ENCODE peak calls at places on chromosomes 5 and 9, in ten cellular contexts. Z is naive thymus-derived CD4-positive, alpha-beta T cell; E is heart left ventricle; K is upper lobe of left lung; M is HepG2; J is foreskin keratinocyte; W is lower lobe of right lung; Q is pancreas; Y is IMR-90; R is right cardiac atrium. H is an unnamed sample.

GRCh38 chr5:32163785-32164184 is 10.3 kb downstream of the GOLPH3 start:
- ATAC-seq in Z (no peak), E (no peak), K (no peak), M (no peak), J (no peak), W (no peak), Q (no peak), Y (no peak), R (no peak), H (no peak)

GRCh38 chr5:39024005-39024404 is 50.2 kb downstream of the RICTOR start:
- ATAC-seq in Z (peak; percentile 53), E (peak; percentile 81), K (no peak), M (no peak), J (no peak), W (no peak), Q (no peak), Y (no peak), R (peak; percentile 58), H (no peak)

GRCh38 chr9:19976226-19976625 is 187.4 kb upstream of the SLC24A2 start:
- ATAC-seq in Z (peak; percentile 63), E (no peak), K (no peak), M (no peak), J (peak; percentile 93), W (no peak), Q (no peak), Y (no peak), R (no peak), H (no peak)

GRCh38 chr5:3780907-3781306 is 185.3 kb downstream of the IRX1 start:
- ATAC-seq in Z (no peak), E (no peak), K (no peak), M (no peak), J (no peak), W (no peak), Q (no peak), Y (no peak), R (peak; percentile 35), H (no peak)

GRCh38 chr5:153496835-153497234 is 6.4 kb downstream of the GRIA1 start:
- ATAC-seq in Z (no peak), E (no peak), K (peak; percentile 60), M (peak; percentile 56), J (peak; percentile 61), W (peak; percentile 46), Q (no peak), Y (peak; percentile 86), R (no peak), H (no peak)

GRCh38 chr5:160802567-160802966 is 49.4 kb downstream of the ATP10B start:
- ATAC-seq in Z (no peak), E (no peak), K (no peak), M (peak; percentile 71), J (no peak), W (no peak), Q (peak; percentile 62), Y (no peak), R (no peak), H (no peak)

GRCh38 chr5:118561235-118561634 is 427.1 kb downstream of the DTWD2 start:
- ATAC-seq in Z (no peak), E (no peak), K (no peak), M (no peak), J (no peak), W (no peak), Q (no peak), Y (no peak), R (no peak), H (no peak)

GRCh38 chr5:112634796-112635195 is 102.9 kb upstream of the APC start:
- ATAC-seq in Z (no peak), E (no peak), K (no peak), M (no peak), J (no peak), W (no peak), Q (no peak), Y (no peak), R (peak; percentile 33), H (no peak)

GRCh38 chr5:107513337-107514125 is 157.2 kb downstream of the EFNA5 start:
- ATAC-seq in Z (no peak), E (no peak), K (no peak), M (no peak), J (peak; percentile 42), W (no peak), Q (peak; percentile 25), Y (no peak), R (no peak), H (no peak)

GRCh38 chr5:131756942-131757341 is 39.9 kb downstream of the FNIP1 start:
- ATAC-seq in Z (peak; percentile 27), E (no peak), K (no peak), M (no peak), J (no peak), W (no peak), Q (no peak), Y (no peak), R (no peak), H (no peak)

GRCh38 chr5:140142802-140143201 is 17.1 kb downstream of the IGIP start:
- ATAC-seq in Z (no peak), E (no peak), K (no peak), M (no peak), J (no peak), W (no peak), Q (no peak), Y (no peak), R (no peak), H (no peak)

GRCh38 chr5:139667001-139667729 is 19.0 kb downstream of the CXXC5 start:
- ATAC-seq in Z (no peak), E (no peak), K (no peak), M (no peak), J (no peak), W (no peak), Q (no peak), Y (peak; percentile 4), R (no peak), H (no peak)

GRCh38 chr5:172598251-172599203 is 42.5 kb upstream of the NEURL1B start:
- ATAC-seq in Z (no peak), E (no peak), K (no peak), M (no peak), J (no peak), W (no peak), Q (no peak), Y (no peak), R (no peak), H (no peak)
- H3K27ac ChIP-seq in Z (no peak overlapping the region), E (peak overlapping the region; percentile 84), K (no peak overlapping the region), M (no peak overlapping the region), J (no peak overlapping the region), W (no peak overlapping the region), Q (no peak overlapping the region), Y (no peak overlapping the region), R (peak overlapping the region; percentile 22), H (peak overlapping the region; percentile 51)

GRCh38 chr9:124077915-124078572 is 66.5 kb downstream of the LHX2 start:
- ATAC-seq in Z (no peak), E (no peak), K (no peak), M (peak; percentile 73), J (peak; percentile 62), W (no peak), Q (peak; percentile 54), Y (no peak), R (no peak), H (no peak)
- H3K27ac ChIP-seq in Z (no peak overlapping the region), E (no peak overlapping the region), K (no peak overlapping the region), M (no peak overlapping the region), J (no peak overlapping the region), W (no peak overlapping the region), Q (no peak overlapping the region), Y (no peak overlapping the region), R (peak overlapping the region; percentile 25), H (no peak overlapping the region)

DNA sequence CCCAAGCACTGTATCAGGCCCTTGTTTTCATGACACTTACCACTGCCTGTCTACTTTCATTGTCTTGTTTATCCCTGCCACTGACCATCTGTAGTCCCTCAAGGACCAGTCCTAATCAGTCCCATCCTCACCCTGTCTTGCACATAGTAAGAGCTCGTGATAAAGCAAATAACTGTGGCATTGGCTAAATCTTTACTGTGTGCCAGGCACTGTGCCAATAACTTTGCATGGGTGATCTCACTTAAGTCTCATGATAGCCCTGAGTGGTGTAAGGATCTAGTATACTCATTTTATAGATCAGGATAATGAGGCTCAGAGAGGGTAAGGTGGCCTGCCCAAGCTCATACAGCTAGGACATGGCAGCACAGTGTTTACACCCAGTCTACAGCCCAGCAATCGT is 5.6 kb downstream of the CDX1 start:
- ATAC-seq in Z (no peak), E (no peak), K (no peak), M (no peak), J (no peak), W (no peak), Q (no peak), Y (peak; percentile 6), R (no peak), H (no peak)
- H3K27ac ChIP-seq in Z (no peak overlapping the region), E (no peak overlapping the region), K (no peak overlapping the region), M (no peak overlapping the region), J (no peak overlapping the region), W (no peak overlapping the region), Q (no peak overlapping the region), Y (no peak overlapping the region), R (no peak overlapping the region), H (no peak overlapping the region)

GRCh38 chr5:16864566-16864965 is 71.5 kb downstream of the MYO10 start:
- ATAC-seq in Z (no peak), E (no peak), K (no peak), M (no peak), J (no peak), W (no peak), Q (no peak), Y (no peak), R (no peak), H (no peak)

GRCh38 chr5:16867585-16867953 is 68.5 kb downstream of the MYO10 start:
- ATAC-seq in Z (no peak), E (no peak), K (no peak), M (no peak), J (no peak), W (no peak), Q (no peak), Y (no peak), R (no peak), H (no peak)

GRCh38 chr5:16866220-16866619 is 69.9 kb downstream of the MYO10 start:
- ATAC-seq in Z (no peak), E (no peak), K (no peak), M (no peak), J (no peak), W (no peak), Q (no peak), Y (no peak), R (no peak), H (no peak)

GRCh38 chr5:16869821-16870796 is 66.0 kb downstream of the MYO10 start:
- ATAC-seq in Z (no peak), E (no peak), K (no peak), M (no peak), J (peak; percentile 84), W (no peak), Q (no peak), Y (no peak), R (no peak), H (no peak)

DNA sequence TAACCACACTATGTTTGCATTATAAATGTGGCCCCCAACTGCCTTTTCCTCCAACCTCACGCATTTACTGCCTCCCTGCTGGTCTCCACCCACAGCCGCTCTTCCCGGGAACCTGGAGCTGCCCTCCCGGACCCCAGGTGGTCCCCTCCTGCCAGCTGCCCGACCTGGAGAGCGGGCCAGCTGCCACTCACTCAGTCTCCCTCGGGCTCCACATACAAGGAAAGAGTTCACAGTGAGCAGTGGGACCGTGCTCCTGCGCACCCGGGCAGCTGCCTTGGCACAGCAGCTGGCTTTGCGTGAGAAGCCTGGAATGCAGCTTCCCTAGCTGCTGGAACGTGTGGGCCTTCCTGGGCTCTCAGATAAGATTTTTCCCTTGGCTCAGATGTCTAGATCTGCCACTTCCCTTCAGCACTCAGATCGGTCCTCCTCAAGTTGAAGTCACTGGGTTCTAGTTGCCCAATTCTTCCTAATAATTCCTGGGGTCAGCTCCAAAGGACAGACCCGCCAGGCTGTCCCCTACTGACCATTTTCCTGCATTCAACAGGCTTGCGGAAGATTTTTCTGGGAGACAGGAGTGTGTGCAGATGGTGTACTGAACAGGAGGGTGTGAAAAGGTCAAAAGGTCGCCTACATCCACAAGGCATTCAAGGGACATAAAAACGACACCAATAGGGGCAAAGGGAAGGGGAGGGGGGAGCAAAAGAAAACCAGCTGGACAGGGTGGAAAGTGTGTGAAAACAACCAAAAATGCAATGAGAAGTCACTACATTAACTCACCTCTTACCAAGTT is 69.1 kb downstream of the MYO10 start:
- ATAC-seq in Z (no peak), E (no peak), K (no peak), M (no peak), J (no peak), W (peak; percentile 56), Q (peak; percentile 86), Y (peak; percentile 41), R (peak; percentile 42), H (no peak)
- H3K27ac ChIP-seq in Z (no peak overlapping the region), E (no peak overlapping the region), K (no peak overlapping the region), M (no peak overlapping the region), J (no peak overlapping the region), W (peak overlapping the region; percentile 54), Q (peak overlapping the region; percentile 51), Y (peak overlapping the region; percentile 66), R (no peak overlapping the region), H (no peak overlapping the region)

H was measured in gastroesophageal sphincter.